ENCODE peak calls at places on chromosome 1, in eight cellular contexts. One of them, this sample, is unnamed.

GRCh38 chr1:208253177-208253576 is 9.0 kb upstream of the PLXNA2 start:
- DNase-seq in ascending aorta: no peak
- DNase-seq in cardiac fibroblast: no peak
- DNase-seq in fibroblast of the aortic adventitia: no peak
- DNase-seq in NB4: no peak
- DNase-seq in WERI-Rb-1: no peak
- DNase-seq in small intestine: no peak
- DNase-seq in mesendoderm: no peak
- DNase-seq in this sample: no peak

GRCh38 chr1:46448109-46448911 is 41.3 kb upstream of the DMBX1 start:
- DNase-seq in NB4: no peak
- DNase-seq in ascending aorta: no peak
- DNase-seq in WERI-Rb-1: no peak
- DNase-seq in cardiac fibroblast: no peak
- DNase-seq in small intestine: no peak
- DNase-seq in fibroblast of the aortic adventitia: no peak
- DNase-seq in mesendoderm: peak
- DNase-seq in this sample: no peak

GRCh38 chr1:206706806-206707205 is 22.1 kb downstream of the MAPKAPK2 start:
- DNase-seq in NB4: no peak
- DNase-seq in mesendoderm: no peak
- DNase-seq in cardiac fibroblast: no peak
- DNase-seq in fibroblast of the aortic adventitia: no peak
- DNase-seq in small intestine: no peak
- DNase-seq in ascending aorta: no peak
- DNase-seq in WERI-Rb-1: no peak
- DNase-seq in this sample: no peak

GRCh38 chr1:32014199-32014936 is 700 bp downstream of the KHDRBS1 start:
- DNase-seq in small intestine: peak
- DNase-seq in ascending aorta: peak
- DNase-seq in NB4: peak
- DNase-seq in cardiac fibroblast: peak
- DNase-seq in WERI-Rb-1: peak
- DNase-seq in mesendoderm: peak
- DNase-seq in fibroblast of the aortic adventitia: peak
- DNase-seq in this sample: no peak

GRCh38 chr1:72366473-72366872 is 84.1 kb upstream of the NEGR1 start:
- DNase-seq in NB4: peak
- DNase-seq in ascending aorta: no peak
- DNase-seq in mesendoderm: peak
- DNase-seq in WERI-Rb-1: no peak
- DNase-seq in cardiac fibroblast: peak
- DNase-seq in fibroblast of the aortic adventitia: peak
- DNase-seq in small intestine: no peak
- DNase-seq in this sample: no peak

GRCh38 chr1:23196627-23197328 is 20.5 kb downstream of the HTR1D start:
- DNase-seq in fibroblast of the aortic adventitia: peak
- DNase-seq in cardiac fibroblast: peak
- DNase-seq in mesendoderm: peak
- DNase-seq in ascending aorta: no peak
- DNase-seq in NB4: no peak
- DNase-seq in WERI-Rb-1: no peak
- DNase-seq in small intestine: no peak
- DNase-seq in this sample: no peak

GRCh38 chr1:37877991-37878544 is 18.7 kb upstream of the MTF1 start:
- DNase-seq in cardiac fibroblast: no peak
- DNase-seq in fibroblast of the aortic adventitia: no peak
- DNase-seq in WERI-Rb-1: no peak
- DNase-seq in small intestine: no peak
- DNase-seq in NB4: no peak
- DNase-seq in ascending aorta: no peak
- DNase-seq in mesendoderm: no peak
- DNase-seq in this sample: no peak

GRCh38 chr1:180248731-180249681 is 18.9 kb downstream of the LHX4 start:
- DNase-seq in WERI-Rb-1: peak
- DNase-seq in small intestine: no peak
- DNase-seq in mesendoderm: peak
- DNase-seq in cardiac fibroblast: peak
- DNase-seq in ascending aorta: no peak
- DNase-seq in NB4: peak
- DNase-seq in fibroblast of the aortic adventitia: peak
- DNase-seq in this sample: no peak

GRCh38 chr1:98143403-98143802 is 222.6 kb upstream of the DPYD start:
- DNase-seq in fibroblast of the aortic adventitia: no peak
- DNase-seq in ascending aorta: no peak
- DNase-seq in WERI-Rb-1: no peak
- DNase-seq in small intestine: no peak
- DNase-seq in cardiac fibroblast: no peak
- DNase-seq in NB4: no peak
- DNase-seq in mesendoderm: no peak
- DNase-seq in this sample: no peak

GRCh38 chr1:185376840-185377635 is 60.0 kb upstream of the IVNS1ABP start:
- DNase-seq in mesendoderm: no peak
- DNase-seq in ascending aorta: no peak
- DNase-seq in small intestine: no peak
- DNase-seq in fibroblast of the aortic adventitia: no peak
- DNase-seq in cardiac fibroblast: no peak
- DNase-seq in NB4: peak
- DNase-seq in WERI-Rb-1: no peak
- DNase-seq in this sample: no peak

GRCh38 chr1:156549390-156549789 is 23.0 kb downstream of the IQGAP3 start:
- DNase-seq in small intestine: no peak
- DNase-seq in cardiac fibroblast: no peak
- DNase-seq in NB4: peak
- DNase-seq in ascending aorta: no peak
- DNase-seq in mesendoderm: peak
- DNase-seq in WERI-Rb-1: no peak
- DNase-seq in fibroblast of the aortic adventitia: no peak
- DNase-seq in this sample: no peak

GRCh38 chr1:192545781-192546521 is 29.6 kb upstream of the RGS1 start:
- DNase-seq in mesendoderm: no peak
- DNase-seq in NB4: peak
- DNase-seq in small intestine: no peak
- DNase-seq in cardiac fibroblast: peak
- DNase-seq in WERI-Rb-1: no peak
- DNase-seq in ascending aorta: no peak
- DNase-seq in fibroblast of the aortic adventitia: no peak
- DNase-seq in this sample: no peak

GRCh38 chr1:197692965-197693364 is 82.3 kb downstream of the DENND1B start:
- DNase-seq in fibroblast of the aortic adventitia: peak
- DNase-seq in NB4: peak
- DNase-seq in cardiac fibroblast: peak
- DNase-seq in small intestine: peak
- DNase-seq in mesendoderm: no peak
- DNase-seq in ascending aorta: no peak
- DNase-seq in WERI-Rb-1: no peak
- DNase-seq in this sample: no peak

GRCh38 chr1:114080511-114081144 is 73.0 kb downstream of the SYT6 start:
- DNase-seq in ascending aorta: no peak
- DNase-seq in cardiac fibroblast: no peak
- DNase-seq in WERI-Rb-1: no peak
- DNase-seq in fibroblast of the aortic adventitia: no peak
- DNase-seq in small intestine: no peak
- DNase-seq in NB4: no peak
- DNase-seq in mesendoderm: peak
- DNase-seq in this sample: no peak

GRCh38 chr1:41639332-41639936 is 155.0 kb upstream of the EDN2 start:
- DNase-seq in mesendoderm: no peak
- DNase-seq in small intestine: no peak
- DNase-seq in NB4: no peak
- DNase-seq in WERI-Rb-1: no peak
- DNase-seq in fibroblast of the aortic adventitia: no peak
- DNase-seq in cardiac fibroblast: peak
- DNase-seq in ascending aorta: peak
- DNase-seq in this sample: no peak

GRCh38 chr1:205287076-205287475 is 34.5 kb downstream of the NUAK2 start:
- DNase-seq in mesendoderm: no peak
- DNase-seq in ascending aorta: no peak
- DNase-seq in small intestine: no peak
- DNase-seq in WERI-Rb-1: no peak
- DNase-seq in cardiac fibroblast: no peak
- DNase-seq in NB4: no peak
- DNase-seq in fibroblast of the aortic adventitia: no peak
- DNase-seq in this sample: no peak

GRCh38 chr1:218479436-218480115 is 134.4 kb downstream of the TGFB2 start:
- DNase-seq in mesendoderm: no peak
- DNase-seq in ascending aorta: no peak
- DNase-seq in WERI-Rb-1: no peak
- DNase-seq in fibroblast of the aortic adventitia: peak
- DNase-seq in NB4: no peak
- DNase-seq in cardiac fibroblast: peak
- DNase-seq in small intestine: no peak
- DNase-seq in this sample: no peak

GRCh38 chr1:52444465-52444864 is 40.1 kb downstream of the PRPF38A start:
- DNase-seq in NB4: no peak
- DNase-seq in ascending aorta: no peak
- DNase-seq in WERI-Rb-1: no peak
- DNase-seq in mesendoderm: no peak
- DNase-seq in small intestine: no peak
- DNase-seq in cardiac fibroblast: no peak
- DNase-seq in fibroblast of the aortic adventitia: no peak
- DNase-seq in this sample: no peak

GRCh38 chr1:73800376-73800775 is 397.6 kb downstream of the LRRIQ3 start:
- DNase-seq in ascending aorta: no peak
- DNase-seq in cardiac fibroblast: peak
- DNase-seq in WERI-Rb-1: no peak
- DNase-seq in mesendoderm: no peak
- DNase-seq in fibroblast of the aortic adventitia: peak
- DNase-seq in NB4: no peak
- DNase-seq in small intestine: no peak
- DNase-seq in this sample: no peak

DNA sequence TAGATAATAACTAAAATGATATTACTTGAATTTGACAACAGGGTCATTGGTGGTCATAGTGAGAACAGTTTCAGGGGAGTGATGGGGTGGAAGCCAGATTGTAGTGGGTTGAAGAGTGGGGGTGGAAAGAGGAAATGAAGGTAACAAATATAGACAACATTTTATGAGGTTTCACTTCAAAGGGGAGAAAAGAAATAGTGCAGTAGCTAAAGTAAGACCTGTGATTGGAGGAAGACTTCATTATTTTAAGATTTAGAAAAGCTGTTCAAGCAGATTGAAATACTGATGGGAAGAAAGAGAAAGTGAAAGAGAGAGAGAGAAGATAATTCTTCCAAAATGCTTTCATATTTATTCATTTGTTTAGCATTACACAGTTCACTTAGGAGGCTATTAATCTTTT is 52.0 kb upstream of the KCNA3 start:
- DNase-seq in WERI-Rb-1: no peak
- DNase-seq in cardiac fibroblast: no peak
- DNase-seq in NB4: no peak
- DNase-seq in mesendoderm: no peak
- DNase-seq in fibroblast of the aortic adventitia: no peak
- DNase-seq in small intestine: no peak
- DNase-seq in ascending aorta: no peak
- DNase-seq in this sample: peak
- H3K4me3 ChIP-seq in WERI-Rb-1: no peak
- H3K4me3 ChIP-seq in cardiac fibroblast: no peak
- H3K4me3 ChIP-seq in NB4: no peak
- H3K4me3 ChIP-seq in mesendoderm: no peak
- H3K4me3 ChIP-seq in fibroblast of the aortic adventitia: no peak
- H3K4me3 ChIP-seq in small intestine: no peak
- H3K4me3 ChIP-seq in ascending aorta: no peak
- H3K4me3 ChIP-seq in this sample: no peak

GRCh38 chr1:64929221-64929620 is 37.1 kb downstream of the JAK1 start:
- DNase-seq in NB4: no peak
- DNase-seq in mesendoderm: no peak
- DNase-seq in fibroblast of the aortic adventitia: no peak
- DNase-seq in cardiac fibroblast: no peak
- DNase-seq in small intestine: no peak
- DNase-seq in ascending aorta: no peak
- DNase-seq in WERI-Rb-1: no peak
- DNase-seq in this sample: no peak

GRCh38 chr1:64934115-64934880 is 32.1 kb downstream of the JAK1 start:
- DNase-seq in cardiac fibroblast: peak
- DNase-seq in mesendoderm: no peak
- DNase-seq in fibroblast of the aortic adventitia: peak
- DNase-seq in NB4: peak
- DNase-seq in ascending aorta: peak
- DNase-seq in small intestine: no peak
- DNase-seq in WERI-Rb-1: no peak
- DNase-seq in this sample: no peak

GRCh38 chr1:64935551-64936158 is 30.7 kb downstream of the JAK1 start:
- DNase-seq in fibroblast of the aortic adventitia: no peak
- DNase-seq in WERI-Rb-1: no peak
- DNase-seq in small intestine: peak
- DNase-seq in ascending aorta: no peak
- DNase-seq in NB4: no peak
- DNase-seq in mesendoderm: no peak
- DNase-seq in cardiac fibroblast: no peak
- DNase-seq in this sample: no peak

GRCh38 chr1:64933296-64934070 is 32.9 kb downstream of the JAK1 start:
- DNase-seq in NB4: peak
- DNase-seq in ascending aorta: peak
- DNase-seq in mesendoderm: no peak
- DNase-seq in small intestine: no peak
- DNase-seq in cardiac fibroblast: peak
- DNase-seq in WERI-Rb-1: no peak
- DNase-seq in fibroblast of the aortic adventitia: peak
- DNase-seq in this sample: no peak

GRCh38 chr1:64932962-64933295 is 33.4 kb downstream of the JAK1 start:
- DNase-seq in fibroblast of the aortic adventitia: no peak
- DNase-seq in small intestine: no peak
- DNase-seq in WERI-Rb-1: no peak
- DNase-seq in ascending aorta: no peak
- DNase-seq in cardiac fibroblast: no peak
- DNase-seq in NB4: no peak
- DNase-seq in mesendoderm: no peak
- DNase-seq in this sample: no peak
- H3K4me3 ChIP-seq in fibroblast of the aortic adventitia: no peak
- H3K4me3 ChIP-seq in small intestine: no peak
- H3K4me3 ChIP-seq in WERI-Rb-1: no peak
- H3K4me3 ChIP-seq in ascending aorta: no peak
- H3K4me3 ChIP-seq in cardiac fibroblast: no peak
- H3K4me3 ChIP-seq in NB4: no peak
- H3K4me3 ChIP-seq in mesendoderm: no peak
- H3K4me3 ChIP-seq in this sample: no peak

GRCh38 chr1:33306561-33307493 is 14.1 kb downstream of the A3GALT2 start:
- DNase-seq in ascending aorta: no peak
- DNase-seq in NB4: no peak
- DNase-seq in small intestine: no peak
- DNase-seq in mesendoderm: no peak
- DNase-seq in fibroblast of the aortic adventitia: no peak
- DNase-seq in WERI-Rb-1: no peak
- DNase-seq in cardiac fibroblast: peak
- DNase-seq in this sample: no peak
- H3K4me3 ChIP-seq in ascending aorta: peak
- H3K4me3 ChIP-seq in NB4: no peak
- H3K4me3 ChIP-seq in small intestine: no peak
- H3K4me3 ChIP-seq in mesendoderm: no peak
- H3K4me3 ChIP-seq in fibroblast of the aortic adventitia: no peak
- H3K4me3 ChIP-seq in WERI-Rb-1: no peak
- H3K4me3 ChIP-seq in cardiac fibroblast: no peak
- H3K4me3 ChIP-seq in this sample: no peak

GRCh38 chr1:227794813-227795183 is 20.7 kb upstream of the PRSS38 start:
- DNase-seq in fibroblast of the aortic adventitia: no peak
- DNase-seq in mesendoderm: peak
- DNase-seq in cardiac fibroblast: no peak
- DNase-seq in NB4: no peak
- DNase-seq in small intestine: no peak
- DNase-seq in ascending aorta: no peak
- DNase-seq in WERI-Rb-1: no peak
- DNase-seq in this sample: no peak
- H3K4me3 ChIP-seq in fibroblast of the aortic adventitia: peak
- H3K4me3 ChIP-seq in mesendoderm: no peak
- H3K4me3 ChIP-seq in cardiac fibroblast: no peak
- H3K4me3 ChIP-seq in NB4: no peak
- H3K4me3 ChIP-seq in small intestine: no peak
- H3K4me3 ChIP-seq in ascending aorta: no peak
- H3K4me3 ChIP-seq in WERI-Rb-1: no peak
- H3K4me3 ChIP-seq in this sample: no peak

This sample was measured in GM12864.